ENCODE peak calls at places on chromosomes 6 and 20, in six cellular contexts. E is putamen; Q is stimulated activated CD4-positive, alpha-beta T cell treated with anti-CD3 and anti-CD28 coated beads, Interleukin-12 subunit alpha, Interleukin-12 subunit beta, amount 100 ng/mL, for 4 hours; A is thoracic aorta; N is activated naive CD4-positive, alpha-beta T cell; L is foreskin fibroblast. O is an unnamed sample.

GRCh38 chr6:117552618-117553017 is 49.7 kb downstream of the GOPC start:
- DNase-seq in E (no peak), Q (no peak), A (no peak), N (no peak), L (no peak), O (no peak)

GRCh38 chr6:5109436-5109835 is 24.3 kb downstream of the PPP1R3G start:
- DNase-seq in E (no peak), Q (no peak), A (no peak), N (no peak), L (no peak), O (no peak)

GRCh38 chr6:14743465-14744211 is 502.2 kb upstream of the JARID2 start:
- DNase-seq in E (no peak), Q (peak), A (no peak), N (peak), L (peak), O (peak)

GRCh38 chr6:19382676-19383075 is 454.5 kb upstream of the ID4 start:
- DNase-seq in E (no peak), Q (no peak), A (no peak), N (no peak), L (no peak), O (no peak)

GRCh38 chr6:81751388-81752083 is 945 bp downstream of the TENT5A start:
- DNase-seq in E (no peak), Q (peak), A (no peak), N (peak), L (peak), O (peak)

GRCh38 chr6:91366781-91367180 is 779.9 kb upstream of the MAP3K7 start:
- DNase-seq in E (no peak), Q (no peak), A (no peak), N (no peak), L (no peak), O (no peak)

GRCh38 chr6:129903082-129903481 is 42.0 kb upstream of the TMEM244 start:
- DNase-seq in E (no peak), Q (no peak), A (no peak), N (no peak), L (no peak), O (no peak)

GRCh38 chr20:32354592-32355416 is 3.3 kb upstream of the ASXL1 start:
- DNase-seq in E (no peak), Q (no peak), A (no peak), N (no peak), L (peak), O (no peak)

GRCh38 chr6:137105375-137105774 is 60.6 kb upstream of the IL20RA start:
- DNase-seq in E (no peak), Q (no peak), A (no peak), N (no peak), L (no peak), O (no peak)

GRCh38 chr6:161327360-161327953 is 53.6 kb upstream of the AGPAT4 start:
- DNase-seq in E (no peak), Q (no peak), A (no peak), N (no peak), L (no peak), O (no peak)

GRCh38 chr20:50933589-50933988 is 2.4 kb upstream of the ADNP start:
- DNase-seq in E (no peak), Q (no peak), A (no peak), N (no peak), L (no peak), O (no peak)

GRCh38 chr6:10719386-10720228 is 3.3 kb upstream of the TMEM14C start:
- DNase-seq in E (no peak), Q (no peak), A (no peak), N (no peak), L (peak), O (peak)

GRCh38 chr20:4666001-4666470 is 55.7 kb upstream of the PRND start:
- DNase-seq in E (no peak), Q (no peak), A (no peak), N (no peak), L (peak), O (no peak)

GRCh38 chr6:75210885-75211739 is 5.3 kb upstream of the COL12A1 start:
- DNase-seq in E (peak), Q (peak), A (peak), N (no peak), L (peak), O (no peak)

GRCh38 chr20:31605031-31605901 is at the start of gene ID1:
- DNase-seq in E (peak), Q (peak), A (peak), N (peak), L (peak), O (peak)

GRCh38 chr20:54054516-54054915 is 15.9 kb downstream of the BCAS1 start:
- DNase-seq in E (no peak), Q (no peak), A (no peak), N (no peak), L (no peak), O (no peak)

GRCh38 chr6:91487729-91488392 is 901.0 kb upstream of the MAP3K7 start:
- DNase-seq in E (no peak), Q (no peak), A (no peak), N (no peak), L (no peak), O (no peak)

GRCh38 chr6:154463573-154464419 is 46.7 kb downstream of the CNKSR3 start:
- DNase-seq in E (no peak), Q (no peak), A (no peak), N (no peak), L (no peak), O (no peak)

GRCh38 chr6:110491644-110492317 is 15.4 kb upstream of the SLC22A16 start:
- DNase-seq in E (no peak), Q (no peak), A (no peak), N (no peak), L (peak), O (no peak)

GRCh38 chr6:164166996-164167395 is 752.5 kb downstream of the QKI start:
- DNase-seq in E (no peak), Q (no peak), A (no peak), N (no peak), L (no peak), O (no peak)

GRCh38 chr6:18510644-18511033 is 123.5 kb downstream of the RNF144B start:
- DNase-seq in E (no peak), Q (no peak), A (no peak), N (no peak), L (no peak), O (no peak)

GRCh38 chr6:44128020-44128917 is 915 bp downstream of the TMEM63B start:
- DNase-seq in E (no peak), Q (peak), A (no peak), N (no peak), L (peak), O (peak)

GRCh38 chr6:143531720-143532504 is 20.4 kb upstream of the FUCA2 start:
- DNase-seq in E (no peak), Q (no peak), A (no peak), N (no peak), L (no peak), O (no peak)

GRCh38 chr6:162726997-162727346 is 594 bp downstream of the PRKN start:
- DNase-seq in E (no peak), Q (no peak), A (no peak), N (peak), L (peak), O (no peak)

GRCh38 chr6:128071212-128071611 is 170.4 kb upstream of the THEMIS start:
- DNase-seq in E (no peak), Q (no peak), A (no peak), N (no peak), L (no peak), O (no peak)

GRCh38 chr6:65566117-65566516 is 140.9 kb downstream of the EYS start:
- DNase-seq in E (no peak), Q (no peak), A (no peak), N (no peak), L (no peak), O (no peak)

GRCh38 chr20:30811896-30812671 is 445.4 kb upstream of the DEFB115 start:
- DNase-seq in E (peak), Q (no peak), A (no peak), N (no peak), L (peak), O (peak)

GRCh38 chr6:49540614-49541013 is 9.9 kb upstream of the C6orf141 start:
- DNase-seq in E (no peak), Q (no peak), A (no peak), N (no peak), L (no peak), O (no peak)

GRCh38 chr6:46476301-46476700 is 14.9 kb downstream of the RCAN2 start:
- DNase-seq in E (no peak), Q (no peak), A (no peak), N (no peak), L (peak), O (no peak)

GRCh38 chr6:157317129-157317814 is 6.0 kb downstream of the TMEM242 start:
- DNase-seq in E (peak), Q (no peak), A (peak), N (no peak), L (peak), O (peak)

GRCh38 chr6:52788478-52788877 is 15.1 kb downstream of the GSTA1 start:
- DNase-seq in E (peak), Q (no peak), A (no peak), N (no peak), L (no peak), O (no peak)

O was measured in Right ventricle myocardium superior.